ENCODE peak calls at places on chromosome 14, in six cellular contexts. Z, J, F, Y, P and W are unnamed samples.

GRCh38 chr14:60090864-60091519 is 731 bp upstream of the PCNX4 start:
- DNase-seq in Z (peak; percentile 2), J (no peak), F (no peak), Y (peak; percentile 90), P (peak; percentile 76), W (peak; percentile 39)

GRCh38 chr14:100857196-100857922 is 31.4 kb downstream of the MEG3 start:
- DNase-seq in Z (no peak), J (no peak), F (no peak), Y (no peak), P (no peak), W (peak; percentile 0)

GRCh38 chr14:95163132-95163531 is 5.8 kb upstream of the DICER1 start:
- DNase-seq in Z (no peak), J (no peak), F (no peak), Y (no peak), P (no peak), W (no peak)

GRCh38 chr14:91387135-91387849 is 30.3 kb downstream of the CCDC88C start:
- DNase-seq in Z (no peak), J (no peak), F (no peak), Y (peak; percentile 21), P (no peak), W (no peak)

GRCh38 chr14:96221109-96221650 is 16.5 kb downstream of the BDKRB2 start:
- DNase-seq in Z (no peak), J (no peak), F (no peak), Y (no peak), P (no peak), W (no peak)

GRCh38 chr14:34007902-34008301 is 57.0 kb upstream of the EGLN3 start:
- DNase-seq in Z (no peak), J (no peak), F (no peak), Y (no peak), P (no peak), W (no peak)

GRCh38 chr14:69850086-69850735 is 29.0 kb upstream of the SMOC1 start:
- DNase-seq in Z (peak; percentile 2), J (no peak), F (no peak), Y (peak; percentile 5), P (no peak), W (no peak)

GRCh38 chr14:94129758-94130414 is 482 bp upstream of the IFI27L2 start:
- DNase-seq in Z (no peak), J (no peak), F (peak; percentile 10), Y (peak; percentile 61), P (peak; percentile 83), W (peak; percentile 58)

GRCh38 chr14:33430414-33430813 is 491.7 kb downstream of the NPAS3 start:
- DNase-seq in Z (no peak), J (no peak), F (no peak), Y (no peak), P (no peak), W (no peak)

GRCh38 chr14:73168274-73168673 is 32.0 kb downstream of the PSEN1 start:
- DNase-seq in Z (peak; percentile 36), J (no peak), F (no peak), Y (no peak), P (no peak), W (no peak)

GRCh38 chr14:31990183-31990862 is 86.8 kb upstream of the ARHGAP5 start:
- DNase-seq in Z (no peak), J (no peak), F (no peak), Y (no peak), P (no peak), W (no peak)

GRCh38 chr14:61519106-61519505 is 176.2 kb upstream of the HIF1A start:
- DNase-seq in Z (no peak), J (no peak), F (no peak), Y (no peak), P (no peak), W (no peak)

GRCh38 chr14:24347140-24347539 is 7.3 kb upstream of the RIPK3 start:
- DNase-seq in Z (no peak), J (no peak), F (no peak), Y (no peak), P (no peak), W (no peak)

GRCh38 chr14:83994020-83994419 is 1535.9 kb upstream of the FLRT2 start:
- DNase-seq in Z (no peak), J (no peak), F (no peak), Y (peak; percentile 88), P (peak; percentile 32), W (no peak)

GRCh38 chr14:20798318-20798717 is 4.3 kb downstream of the RNASE1 start:
- DNase-seq in Z (no peak), J (no peak), F (no peak), Y (no peak), P (no peak), W (no peak)

GRCh38 chr14:41609704-41610183 is 3.1 kb downstream of the LRFN5 start:
- DNase-seq in Z (peak; percentile 85), J (no peak), F (no peak), Y (peak; percentile 59), P (peak; percentile 48), W (peak; percentile 66)

GRCh38 chr14:60188115-60188514 is 22.9 kb upstream of the DHRS7 start:
- DNase-seq in Z (no peak), J (no peak), F (no peak), Y (peak; percentile 42), P (peak; percentile 22), W (no peak)

GRCh38 chr14:61653507-61653906 is 41.8 kb upstream of the HIF1A start:
- DNase-seq in Z (no peak), J (no peak), F (no peak), Y (peak; percentile 70), P (peak; percentile 94), W (peak; percentile 37)

GRCh38 chr14:75831455-75831854 is 150.3 kb downstream of the TGFB3 start:
- DNase-seq in Z (no peak), J (no peak), F (peak; percentile 1), Y (peak; percentile 94), P (peak; percentile 65), W (peak; percentile 54)

GRCh38 chr14:59189281-59189821 is 884 bp downstream of the DAAM1 start:
- DNase-seq in Z (no peak), J (peak; percentile 45), F (no peak), Y (peak; percentile 39), P (peak; percentile 42), W (peak; percentile 40)

GRCh38 chr14:26528415-26529182 is 69.2 kb downstream of the NOVA1 start:
- DNase-seq in Z (no peak), J (no peak), F (no peak), Y (no peak), P (no peak), W (peak; percentile 42)

GRCh38 chr14:55160989-55161388 is 30.4 kb downstream of the DLGAP5 start:
- DNase-seq in Z (no peak), J (peak; percentile 15), F (no peak), Y (peak; percentile 72), P (peak; percentile 64), W (no peak)

GRCh38 chr14:98103705-98104104 is 1168.3 kb downstream of the BCL11B start:
- DNase-seq in Z (no peak), J (no peak), F (no peak), Y (no peak), P (no peak), W (no peak)

GRCh38 chr14:34237677-34238076 is 224.4 kb downstream of the SPTSSA start:
- DNase-seq in Z (no peak), J (no peak), F (no peak), Y (no peak), P (no peak), W (no peak)

GRCh38 chr14:98138666-98139065 is 1133.3 kb downstream of the BCL11B start:
- DNase-seq in Z (peak; percentile 10), J (no peak), F (peak; percentile 45), Y (no peak), P (no peak), W (no peak)

GRCh38 chr14:92340938-92341337 is 18.0 kb downstream of the SLC24A4 start:
- DNase-seq in Z (no peak), J (no peak), F (no peak), Y (no peak), P (no peak), W (no peak)

GRCh38 chr14:103894034-103894722 is 34.1 kb upstream of the TDRD9 start:
- DNase-seq in Z (no peak), J (no peak), F (no peak), Y (no peak), P (no peak), W (no peak)

GRCh38 chr14:100523536-100524025 is 63.6 kb downstream of the BEGAIN start:
- DNase-seq in Z (no peak), J (no peak), F (no peak), Y (no peak), P (no peak), W (no peak)

GRCh38 chr14:85607571-85608219 is 77.8 kb downstream of the FLRT2 start:
- DNase-seq in Z (no peak), J (no peak), F (no peak), Y (peak; percentile 89), P (peak; percentile 97), W (no peak)

GRCh38 chr14:70183991-70184390 is 4.8 kb downstream of the SLC8A3 start:
- DNase-seq in Z (no peak), J (no peak), F (no peak), Y (no peak), P (no peak), W (no peak)

GRCh38 chr14:61659582-61659981 is 35.7 kb upstream of the HIF1A start:
- DNase-seq in Z (no peak), J (no peak), F (no peak), Y (peak; percentile 45), P (no peak), W (no peak)